ENCODE peak calls at places on chromosomes 11 and 22, in six cellular contexts. K, Q, J, I, H and B are unnamed samples.

GRCh38 chr22:22229683-22230420 is 14.7 kb upstream of the VPREB1 start:
- DNase-seq in K (no peak), I (no peak), J (no peak), Q (no peak), H (no peak), B (no peak)

GRCh38 chr11:30581646-30582045 is 4.5 kb downstream of the MPPED2 start:
- DNase-seq in J (no peak), H (no peak), K (no peak), I (no peak), Q (no peak), B (no peak)

GRCh38 chr11:35367491-35367890 is 51.9 kb downstream of the SLC1A2 start:
- DNase-seq in H (no peak), J (peak), Q (peak), I (no peak), K (no peak), B (no peak)

GRCh38 chr22:50218996-50219727 is 18.4 kb downstream of the SELENOO start:
- DNase-seq in H (peak), K (peak), Q (peak), I (peak), J (peak), B (no peak)

GRCh38 chr11:41392591-41392990 is 66.9 kb downstream of the LRRC4C start:
- DNase-seq in I (no peak), H (no peak), J (no peak), K (no peak), Q (no peak), B (no peak)

GRCh38 chr11:93537767-93538261 is 5.4 kb downstream of the SMCO4 start:
- DNase-seq in H (no peak), J (no peak), K (no peak), Q (no peak), I (peak), B (no peak)

GRCh38 chr11:131867457-131868257 is 497.2 kb downstream of the NTM start:
- DNase-seq in K (peak), Q (peak), H (peak), J (peak), I (peak), B (peak)

GRCh38 chr11:74019104-74019738 is 10.3 kb upstream of the UCP3 start:
- DNase-seq in K (no peak), J (no peak), H (no peak), I (no peak), Q (no peak), B (no peak)

GRCh38 chr11:97622795-97623194 is 1233.0 kb downstream of the JRKL start:
- DNase-seq in Q (no peak), J (no peak), H (no peak), I (no peak), K (no peak), B (no peak)

GRCh38 chr22:44818727-44819126 is 66.4 kb downstream of the ARHGAP8 start:
- DNase-seq in I (no peak), J (no peak), Q (no peak), H (no peak), K (no peak), B (no peak)

GRCh38 chr22:45893516-45893915 is 83.4 kb downstream of the WNT7B start:
- DNase-seq in I (no peak), J (peak), H (no peak), K (no peak), Q (no peak), B (no peak)

GRCh38 chr11:61134801-61135257 is 26.4 kb downstream of the VPS37C start:
- DNase-seq in H (no peak), J (no peak), I (no peak), K (no peak), Q (no peak), B (no peak)

GRCh38 chr11:46554205-46555162 is 39.3 kb downstream of the AMBRA1 start:
- DNase-seq in I (no peak), K (no peak), J (peak), H (no peak), Q (peak), B (no peak)

GRCh38 chr22:44519895-44520294 is 21.9 kb upstream of the RTL6 start:
- DNase-seq in Q (no peak), I (no peak), J (no peak), K (no peak), H (no peak), B (no peak)

GRCh38 chr11:105142167-105142566 is 2.6 kb upstream of the CARD18 start:
- DNase-seq in I (no peak), Q (no peak), K (no peak), J (no peak), H (no peak), B (no peak)

GRCh38 chr11:43130616-43131015 is 181.2 kb upstream of the API5 start:
- DNase-seq in H (no peak), I (no peak), K (no peak), Q (no peak), J (no peak), B (no peak)

GRCh38 chr22:44309137-44309536 is 3.6 kb downstream of the SHISAL1 start:
- DNase-seq in J (peak), H (no peak), K (no peak), Q (peak), I (peak), B (no peak)

GRCh38 chr22:41975299-41976069 is 6.2 kb downstream of the SEPTIN3 start:
- DNase-seq in Q (no peak), H (no peak), K (no peak), I (no peak), J (no peak), B (no peak)

GRCh38 chr22:22706253-22706940 is 62.0 kb downstream of the GGTLC2 start:
- DNase-seq in I (no peak), H (no peak), J (no peak), K (no peak), Q (no peak), B (no peak)

GRCh38 chr11:64936539-64936938 is 846 bp upstream of the GPHA2 start:
- DNase-seq in I (no peak), Q (no peak), H (no peak), J (no peak), K (no peak), B (no peak)

GRCh38 chr11:42849362-42849761 is 462.4 kb upstream of the API5 start:
- DNase-seq in J (no peak), K (no peak), H (no peak), I (no peak), Q (no peak), B (no peak)

GRCh38 chr11:131675489-131675888 is 305.1 kb downstream of the NTM start:
- DNase-seq in H (no peak), I (no peak), J (peak), Q (no peak), K (no peak), B (no peak)

GRCh38 chr11:9169595-9170295 is 78.3 kb upstream of the SCUBE2 start:
- DNase-seq in J (no peak), K (no peak), Q (no peak), H (no peak), I (no peak), B (no peak)

GRCh38 chr11:35173620-35174278 is 34.8 kb downstream of the CD44 start:
- DNase-seq in I (no peak), J (no peak), K (no peak), H (no peak), Q (no peak), B (no peak)

GRCh38 chr22:36701941-36702640 is 1.5 kb downstream of the CACNG2 start:
- DNase-seq in H (no peak), I (no peak), Q (no peak), J (no peak), K (no peak), B (no peak)

GRCh38 chr11:124612567-124613245 is 1.5 kb downstream of the PANX3 start:
- DNase-seq in H (no peak), K (no peak), Q (no peak), I (no peak), J (peak), B (no peak)

GRCh38 chr22:48021946-48022345 is 1259.5 kb downstream of the TBC1D22A start:
- DNase-seq in H (no peak), K (no peak), Q (no peak), I (no peak), J (no peak), B (no peak)

GRCh38 chr11:19713221-19714092 is 820 bp downstream of the NAV2 start:
- DNase-seq in K (no peak), Q (no peak), J (peak), H (no peak), I (no peak), B (no peak)
- H3K4me3 ChIP-seq in K (peak), Q (peak), J (peak), H (peak), I (peak), B (peak)

GRCh38 chr11:114180301-114181055 is 115.7 kb upstream of the NNMT start:
- DNase-seq in K (no peak), I (no peak), H (no peak), Q (no peak), J (no peak), B (no peak)

GRCh38 chr11:114183041-114183511 is 113.1 kb upstream of the NNMT start:
- DNase-seq in J (no peak), H (no peak), K (no peak), I (peak), Q (no peak), B (no peak)

GRCh38 chr11:114182471-114182968 is 113.7 kb upstream of the NNMT start:
- DNase-seq in H (no peak), I (no peak), Q (no peak), J (no peak), K (no peak), B (no peak)

GRCh38 chr11:114181195-114181594 is 115.0 kb upstream of the NNMT start:
- DNase-seq in K (no peak), I (no peak), Q (no peak), H (no peak), J (no peak), B (no peak)

DNA sequence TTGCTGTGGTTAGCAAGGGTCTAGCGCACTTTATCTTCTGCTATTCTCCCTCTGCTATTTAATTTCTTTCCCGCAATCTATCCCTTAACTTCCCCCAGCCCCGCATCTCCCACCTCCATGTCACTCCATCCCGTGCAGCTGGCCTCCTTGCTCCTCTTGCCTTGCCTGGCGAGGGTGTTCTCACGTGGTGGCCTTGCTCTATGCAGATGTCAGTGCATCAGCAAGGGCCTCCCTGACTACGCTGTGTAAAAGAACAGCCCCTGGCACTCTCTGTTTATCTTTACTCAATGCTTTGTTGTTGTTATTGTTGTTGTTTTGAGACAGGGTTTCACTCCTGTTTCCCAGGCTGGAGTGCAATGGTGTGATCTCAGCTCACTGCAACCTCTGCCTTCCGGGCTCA is 114.4 kb upstream of the NNMT start:
- DNase-seq in K (no peak), Q (no peak), H (no peak), I (no peak), J (no peak), B (no peak)
- H3K4me3 ChIP-seq in K (no peak), Q (no peak), H (peak), I (no peak), J (no peak), B (no peak)

GRCh38 chr11:820655-821512 is 2.2 kb downstream of the PNPLA2 start:
- DNase-seq in J (no peak), I (no peak), K (no peak), Q (peak), H (peak), B (no peak)
- H3K4me3 ChIP-seq in J (peak), I (peak), K (peak), Q (peak), H (peak), B (peak)

GRCh38 chr22:26722159-26722558 is 64.8 kb downstream of the MIAT start:
- DNase-seq in Q (peak), I (no peak), H (no peak), K (no peak), J (no peak), B (no peak)
- H3K4me3 ChIP-seq in Q (no peak), I (no peak), H (no peak), K (no peak), J (no peak), B (no peak)

GRCh38 chr11:27699242-27699925 is 871 bp downstream of the BDNF start:
- DNase-seq in I (no peak), J (no peak), H (no peak), Q (no peak), K (no peak), B (no peak)
- H3K4me3 ChIP-seq in I (no peak), J (peak), H (peak), Q (peak), K (peak), B (no peak)

DNA sequence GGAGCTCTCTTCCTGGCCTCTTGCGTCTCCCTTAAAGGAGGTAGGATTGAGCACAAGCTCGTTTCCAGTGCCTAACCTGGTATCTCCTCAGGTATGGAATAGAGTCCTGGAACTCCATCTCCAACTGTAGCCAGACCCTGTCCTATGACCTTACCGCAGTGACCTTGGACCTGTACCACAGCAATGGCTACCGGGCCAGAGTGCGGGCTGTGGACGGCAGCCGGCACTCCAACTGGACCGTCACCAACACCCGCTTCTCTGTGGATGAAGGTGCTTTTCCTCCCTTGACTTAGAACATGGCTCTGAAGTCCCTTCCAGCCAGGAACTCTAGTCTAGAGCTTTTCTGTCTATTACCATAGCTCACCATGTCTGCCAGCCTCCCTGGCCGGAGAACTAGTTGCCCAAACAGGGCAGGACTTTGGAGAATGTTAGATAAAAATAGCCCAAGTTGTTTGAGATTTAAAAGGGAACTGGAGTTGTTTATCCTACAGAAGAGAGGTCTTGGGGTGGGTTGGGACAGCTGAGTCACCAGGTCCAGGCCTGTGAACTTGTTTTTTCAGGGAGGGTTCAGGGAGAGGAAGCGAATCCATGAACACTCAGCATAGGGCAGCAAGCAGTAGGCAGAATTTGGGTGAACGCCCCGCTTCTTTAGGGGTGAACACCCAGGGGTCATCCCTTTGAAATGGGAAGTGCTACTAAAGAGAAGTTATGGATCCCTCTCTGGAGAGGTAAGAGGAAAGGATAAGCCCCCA is 3.3 kb downstream of the IL10RA start:
- DNase-seq in Q (no peak), H (no peak), K (no peak), J (no peak), I (no peak), B (no peak)
- H3K4me3 ChIP-seq in Q (no peak), H (peak), K (peak), J (no peak), I (no peak), B (no peak)

GRCh38 chr11:86800956-86801264 is 568 bp downstream of the PRSS23 start:
- DNase-seq in K (no peak), H (no peak), Q (no peak), I (no peak), J (no peak), B (no peak)
- H3K4me3 ChIP-seq in K (peak), H (peak), Q (peak), I (peak), J (peak), B (no peak)

GRCh38 chr11:57711414-57712255 is at the start of gene MED19:
- DNase-seq in Q (peak), H (peak), I (peak), K (peak), J (peak), B (peak)

GRCh38 chr11:57712256-57713150 is at the start of gene TMX2:
- DNase-seq in H (peak), Q (peak), J (peak), I (peak), K (peak), B (peak)

GRCh38 chr11:57709802-57710367 is 2.1 kb downstream of the MED19 start:
- DNase-seq in I (no peak), K (no peak), Q (no peak), H (no peak), J (no peak), B (no peak)

GRCh38 chr11:57713849-57714248 is 1.5 kb downstream of the TMX2 start:
- DNase-seq in J (no peak), I (no peak), K (no peak), Q (no peak), H (no peak), B (no peak)
- H3K4me3 ChIP-seq in J (peak), I (no peak), K (peak), Q (peak), H (peak), B (peak)

GRCh38 chr11:66020212-66020611 is 6.1 kb downstream of the CATSPER1 start:
- DNase-seq in J (no peak), K (no peak), I (no peak), H (no peak), Q (no peak), B (no peak)

GRCh38 chr11:66026017-66026529 is at the start of gene CATSPER1:
- DNase-seq in J (no peak), I (no peak), Q (no peak), K (no peak), H (no peak), B (no peak)

GRCh38 chr11:66020618-66021357 is 5.5 kb downstream of the CATSPER1 start:
- DNase-seq in J (peak), Q (peak), I (no peak), K (no peak), H (no peak), B (no peak)

GRCh38 chr11:66017354-66017753 is 5.5 kb downstream of the CST6 start:
- DNase-seq in J (no peak), Q (no peak), K (no peak), I (no peak), H (no peak), B (no peak)

GRCh38 chr11:66022401-66023185 is 3.7 kb downstream of the CATSPER1 start:
- DNase-seq in I (peak), J (peak), K (peak), H (peak), Q (peak), B (no peak)
- H3K4me3 ChIP-seq in I (no peak), J (peak), K (no peak), H (peak), Q (no peak), B (no peak)